ENCODE peak calls at places on chromosomes 4 and X, in eight cellular contexts. E is psoas muscle; O is osteocyte; Q is choroid plexus epithelial cell; D is left lung; V is pancreas; Z is CD4-positive, alpha-beta T cell; T is HFF-Myc. I is an unnamed sample.

GRCh38 chrX:153448556-153449280 is 2.9 kb upstream of the TREX2 start:
- DNase-seq in E (no peak), O (no peak), Q (no peak), D (no peak), V (no peak), Z (no peak), T (no peak), I (no peak)

GRCh38 chr4:127239902-127240575 is 392.7 kb upstream of the INTU start:
- DNase-seq in E (no peak), O (no peak), Q (no peak), D (no peak), V (no peak), Z (no peak), T (no peak), I (no peak)

GRCh38 chr4:88297131-88297530 is 12.8 kb upstream of the PPM1K start:
- DNase-seq in E (no peak), O (no peak), Q (no peak), D (no peak), V (no peak), Z (no peak), T (no peak), I (no peak)

GRCh38 chrX:50211510-50211909 is 6.9 kb downstream of the CCNB3 start:
- DNase-seq in E (no peak), O (no peak), Q (peak), D (no peak), V (no peak), Z (no peak), T (no peak), I (no peak)

GRCh38 chr4:26931961-26932360 is 71.3 kb downstream of the STIM2 start:
- DNase-seq in E (no peak), O (no peak), Q (peak), D (no peak), V (no peak), Z (no peak), T (no peak), I (no peak)

GRCh38 chr4:173318648-173319211 is 15.4 kb downstream of the HMGB2 start:
- DNase-seq in E (no peak), O (no peak), Q (peak), D (no peak), V (no peak), Z (no peak), T (no peak), I (no peak)

GRCh38 chrX:15356444-15356843 is 21.1 kb upstream of the PIGA start:
- DNase-seq in E (no peak), O (no peak), Q (peak), D (no peak), V (no peak), Z (no peak), T (no peak), I (no peak)

GRCh38 chr4:74120086-74120485 is 21.1 kb upstream of the CXCL2 start:
- DNase-seq in E (no peak), O (no peak), Q (no peak), D (no peak), V (no peak), Z (no peak), T (no peak), I (no peak)

GRCh38 chr4:5863461-5864113 is 29.3 kb downstream of the CRMP1 start:
- DNase-seq in E (no peak), O (no peak), Q (peak), D (no peak), V (no peak), Z (no peak), T (peak), I (no peak)

GRCh38 chrX:45758319-45758718 is 557.6 kb upstream of the DIPK2B start:
- DNase-seq in E (no peak), O (no peak), Q (peak), D (no peak), V (no peak), Z (peak), T (no peak), I (no peak)

GRCh38 chr4:157025898-157026297 is 50.1 kb upstream of the GLRB start:
- DNase-seq in E (no peak), O (no peak), Q (no peak), D (no peak), V (no peak), Z (no peak), T (no peak), I (no peak)

GRCh38 chr4:181150173-181150572 is 1093.0 kb upstream of the TENM3 start:
- DNase-seq in E (no peak), O (no peak), Q (no peak), D (no peak), V (no peak), Z (no peak), T (no peak), I (no peak)

GRCh38 chrX:146614693-146615524 is 194.7 kb upstream of the CXorf51B start:
- DNase-seq in E (no peak), O (no peak), Q (no peak), D (no peak), V (no peak), Z (no peak), T (no peak), I (no peak)

GRCh38 chr4:153788419-153789276 is at the start of gene SFRP2:
- DNase-seq in E (peak), O (no peak), Q (no peak), D (peak), V (no peak), Z (no peak), T (no peak), I (no peak)

GRCh38 chr4:5899881-5900280 is 7.0 kb upstream of the CRMP1 start:
- DNase-seq in E (no peak), O (no peak), Q (no peak), D (no peak), V (no peak), Z (no peak), T (no peak), I (no peak)

GRCh38 chrX:102517331-102517730 is 792 bp upstream of the TMSB15A start:
- DNase-seq in E (no peak), O (no peak), Q (peak), D (no peak), V (no peak), Z (no peak), T (no peak), I (no peak)

GRCh38 chrX:136692271-136692670 is 44.3 kb downstream of the CD40LG start:
- DNase-seq in E (no peak), O (no peak), Q (no peak), D (no peak), V (no peak), Z (no peak), T (no peak), I (no peak)

GRCh38 chrX:16445166-16445752 is 204.7 kb upstream of the S100G start:
- DNase-seq in E (no peak), O (no peak), Q (peak), D (no peak), V (peak), Z (peak), T (no peak), I (peak)

GRCh38 chrX:81215685-81216084 is 13.8 kb downstream of the SH3BGRL start:
- DNase-seq in E (no peak), O (no peak), Q (no peak), D (no peak), V (no peak), Z (no peak), T (no peak), I (no peak)

GRCh38 chr4:131052646-131053045 is 1956.7 kb downstream of the C4orf33 start:
- DNase-seq in E (no peak), O (no peak), Q (peak), D (no peak), V (no peak), Z (no peak), T (no peak), I (no peak)

GRCh38 chr4:131044368-131044767 is 1948.4 kb downstream of the C4orf33 start:
- DNase-seq in E (no peak), O (no peak), Q (no peak), D (no peak), V (no peak), Z (no peak), T (no peak), I (no peak)

DNA sequence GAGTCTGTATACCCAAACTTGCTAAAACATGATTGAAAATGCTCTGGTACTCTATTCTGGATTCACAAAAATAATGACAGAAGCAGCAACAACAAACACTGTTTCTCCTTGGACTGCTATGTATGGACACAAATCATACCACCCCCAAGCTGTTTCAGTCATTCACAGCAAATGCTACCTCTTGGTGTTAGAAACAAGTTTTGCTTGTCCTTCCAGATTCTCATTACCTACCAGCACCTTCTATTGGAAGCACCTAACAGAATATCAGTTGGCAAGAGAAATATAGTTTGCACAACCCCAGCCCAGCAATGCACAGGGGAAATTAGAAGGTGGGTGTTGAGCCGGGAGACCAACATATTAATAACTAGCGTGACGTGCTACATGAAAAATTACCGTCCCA is 1950.9 kb downstream of the C4orf33 start:
- DNase-seq in E (no peak), O (no peak), Q (no peak), D (no peak), V (no peak), Z (no peak), T (no peak), I (no peak)
- TF ChIP-seq CTCF in E (no peak), O (no peak), Q (no peak), D (no peak), V (no peak), Z (no peak), T (no peak), I (no peak)

DNA sequence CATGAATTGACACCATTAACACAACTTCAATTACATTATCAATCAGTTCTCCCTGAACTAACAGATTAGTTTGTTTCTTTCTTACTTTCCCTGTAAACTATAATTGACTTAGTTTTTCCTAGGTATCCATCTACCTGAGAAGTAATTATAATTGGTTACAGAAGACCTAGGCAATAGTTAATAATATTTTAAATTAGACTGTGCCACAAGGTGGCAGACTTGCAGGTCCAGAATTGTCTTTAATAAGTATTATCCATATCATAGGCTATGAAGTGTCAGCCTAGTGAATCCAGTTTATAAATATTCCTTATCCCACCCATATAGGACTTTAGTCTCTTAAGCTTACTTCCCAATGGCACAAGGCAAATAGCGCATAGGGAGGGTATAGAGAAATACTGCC is 48.9 kb upstream of the FAM47B start:
- DNase-seq in E (no peak), O (no peak), Q (no peak), D (no peak), V (no peak), Z (no peak), T (no peak), I (no peak)
- TF ChIP-seq CTCF in E (peak), O (peak), Q (peak), D (no peak), V (no peak), Z (no peak), T (no peak), I (no peak)

GRCh38 chr4:6986781-6987565 is 56.2 kb upstream of the TADA2B start:
- DNase-seq in E (peak), O (peak), Q (peak), D (peak), V (peak), Z (peak), T (no peak), I (peak)
- TF ChIP-seq CTCF in E (no peak), O (peak), Q (no peak), D (no peak), V (no peak), Z (no peak), T (no peak), I (no peak)

DNA sequence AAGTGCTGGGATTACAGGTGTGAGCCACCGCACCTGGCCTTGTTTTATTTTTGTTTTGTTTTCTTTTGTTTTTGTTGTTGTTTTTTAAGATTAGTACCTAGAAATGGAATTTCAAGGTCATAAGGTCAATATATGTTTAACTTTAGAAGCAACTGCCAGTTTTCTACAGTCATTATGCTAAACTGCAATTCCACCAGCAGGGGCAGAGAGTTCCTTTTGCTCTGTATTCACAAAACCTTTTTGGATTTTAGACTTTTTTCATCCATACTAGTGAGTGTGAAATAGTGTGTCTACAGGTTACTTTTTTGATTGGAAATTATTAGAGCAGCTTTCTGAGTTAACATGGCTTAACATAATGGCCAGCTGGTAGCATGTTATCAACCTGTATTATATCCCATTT is 580.6 kb downstream of the TRIML1 start:
- DNase-seq in E (no peak), O (no peak), Q (no peak), D (no peak), V (no peak), Z (no peak), T (no peak), I (no peak)
- TF ChIP-seq CTCF in E (no peak), O (peak), Q (no peak), D (no peak), V (no peak), Z (no peak), T (peak), I (no peak)

DNA sequence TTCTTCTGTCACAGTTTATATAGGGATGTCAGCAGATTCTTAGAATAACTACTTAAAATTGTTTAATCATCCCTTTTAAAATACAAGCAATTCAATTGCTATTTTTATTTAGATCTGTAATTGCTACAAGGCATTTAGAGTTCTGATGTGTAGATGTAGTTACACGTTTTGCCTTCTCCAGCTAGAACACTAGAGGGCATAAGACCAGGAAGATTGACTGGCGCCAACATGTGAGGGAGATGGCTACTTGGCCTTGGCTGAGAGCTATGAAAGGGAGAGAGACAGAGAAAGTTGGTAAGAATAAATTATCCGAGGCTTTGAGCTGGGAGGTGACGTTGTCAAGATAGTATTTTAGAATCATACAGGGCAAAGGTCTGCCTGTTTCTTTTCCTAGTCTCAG is 563.7 kb upstream of the PRKX start:
- DNase-seq in E (no peak), O (no peak), Q (no peak), D (no peak), V (no peak), Z (no peak), T (no peak), I (no peak)
- TF ChIP-seq CTCF in E (no peak), O (no peak), Q (no peak), D (no peak), V (no peak), Z (no peak), T (no peak), I (no peak)

DNA sequence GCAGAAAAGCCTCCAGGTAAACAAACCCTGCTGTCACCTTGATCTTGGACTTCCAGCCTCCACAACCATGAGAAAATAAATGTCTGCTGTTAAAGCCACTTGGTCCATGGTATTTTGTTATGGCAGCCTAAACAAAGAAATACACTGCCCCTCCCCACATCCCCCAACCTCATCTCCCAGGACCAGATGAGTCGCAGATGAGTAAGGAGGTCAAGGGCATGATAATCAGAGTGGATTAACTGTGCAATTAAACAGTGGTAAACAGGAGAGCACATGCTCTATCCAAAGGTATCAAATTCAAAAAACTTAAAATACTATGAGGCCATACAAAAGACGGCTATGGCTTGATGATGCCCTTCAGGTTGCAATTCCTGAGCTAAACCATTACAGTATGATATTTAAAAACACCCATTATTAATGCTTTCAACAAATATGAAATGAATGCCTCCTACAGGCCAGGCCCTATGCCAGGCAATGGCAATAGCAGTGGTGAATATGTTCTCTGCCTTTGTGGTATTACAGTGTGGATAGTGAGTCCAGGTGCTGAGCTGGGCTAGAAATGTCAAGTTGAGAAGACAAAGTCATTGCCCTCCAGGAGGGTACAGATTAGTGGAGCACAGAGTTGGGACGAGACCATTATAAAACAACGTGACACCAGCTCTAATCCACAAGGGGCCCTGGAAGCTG is 82.1 kb downstream of the RBM47 start:
- DNase-seq in E (no peak), O (no peak), Q (no peak), D (no peak), V (no peak), Z (no peak), T (no peak), I (no peak)
- TF ChIP-seq CTCF in E (no peak), O (no peak), Q (peak), D (no peak), V (no peak), Z (no peak), T (no peak), I (no peak)